ENCODE peak calls at places on chromosomes 6 and 20, in eight cellular contexts. E is foreskin fibroblast, A is PC-3, Q is GM12864, P is kidney, Z is fibroblast of the aortic adventitia, M is HL-60, O is hepatocyte. G is an unnamed sample.
A peak's percentile ranks its signal among the peaks of the same experiment; 100 is the strongest.

GRCh38 chr20:64161595-64162238 is 2.5 kb upstream of the MYT1 start:
- DNase-seq in E (peak; percentile 67), A (peak; percentile 29), Q (no peak), P (peak; percentile 67), Z (peak; percentile 53), M (peak; percentile 26), O (peak; percentile 85), G (no peak)

GRCh38 chr20:49539481-49540231 is 28.3 kb downstream of the PTGIS start:
- DNase-seq in E (no peak), A (no peak), Q (no peak), P (no peak), Z (no peak), M (no peak), O (no peak), G (no peak)

GRCh38 chr20:43511879-43512278 is 4.4 kb downstream of the L3MBTL1 start:
- DNase-seq in E (no peak), A (no peak), Q (no peak), P (no peak), Z (no peak), M (no peak), O (no peak), G (no peak)

GRCh38 chr6:153263489-153263888 is 132.4 kb upstream of the RGS17 start:
- DNase-seq in E (no peak), A (no peak), Q (no peak), P (no peak), Z (no peak), M (no peak), O (no peak), G (no peak)

GRCh38 chr6:24445704-24446103 is 43.0 kb downstream of the MRS2 start:
- DNase-seq in E (no peak), A (no peak), Q (no peak), P (no peak), Z (no peak), M (no peak), O (no peak), G (no peak)

GRCh38 chr6:155949256-155949655 is 493.6 kb upstream of the NOX3 start:
- DNase-seq in E (no peak), A (no peak), Q (no peak), P (no peak), Z (no peak), M (no peak), O (no peak), G (no peak)

GRCh38 chr6:51913265-51913664 is 174.1 kb downstream of the PKHD1 start:
- DNase-seq in E (no peak), A (no peak), Q (no peak), P (no peak), Z (no peak), M (peak; percentile 42), O (no peak), G (no peak)

GRCh38 chr6:81770395-81770794 is 17.9 kb upstream of the TENT5A start:
- DNase-seq in E (peak; percentile 37), A (no peak), Q (no peak), P (no peak), Z (no peak), M (peak; percentile 45), O (no peak), G (no peak)

GRCh38 chr6:125904871-125905270 is 51.7 kb upstream of the HINT3 start:
- DNase-seq in E (no peak), A (peak; percentile 93), Q (no peak), P (no peak), Z (peak; percentile 29), M (no peak), O (no peak), G (peak; percentile 40)

GRCh38 chr6:79993012-79993910 is 11.2 kb upstream of the TTK start:
- DNase-seq in E (no peak), A (no peak), Q (no peak), P (no peak), Z (no peak), M (peak; percentile 52), O (no peak), G (no peak)

GRCh38 chr6:112701201-112701600 is 354.1 kb downstream of the RFPL4B start:
- DNase-seq in E (peak; percentile 72), A (peak; percentile 29), Q (no peak), P (no peak), Z (peak; percentile 2), M (no peak), O (peak; percentile 15), G (no peak)

GRCh38 chr20:8837396-8837795 is 231.5 kb upstream of the PLCB4 start:
- DNase-seq in E (peak; percentile 76), A (peak; percentile 35), Q (no peak), P (no peak), Z (peak; percentile 30), M (no peak), O (no peak), G (no peak)

GRCh38 chr6:105810105-105810921 is 275.8 kb upstream of the PRDM1 start:
- DNase-seq in E (peak; percentile 97), A (peak; percentile 90), Q (no peak), P (no peak), Z (peak; percentile 84), M (peak; percentile 92), O (peak; percentile 50), G (no peak)

GRCh38 chr20:58306421-58307261 is 2.9 kb upstream of the RAB22A start:
- DNase-seq in E (peak; percentile 42), A (peak; percentile 57), Q (peak; percentile 46), P (no peak), Z (peak; percentile 23), M (peak; percentile 79), O (peak; percentile 18), G (peak; percentile 57)

GRCh38 chr6:11432713-11433450 is 104.7 kb upstream of the TMEM170B start:
- DNase-seq in E (peak; percentile 68), A (peak; percentile 93), Q (no peak), P (no peak), Z (peak; percentile 61), M (no peak), O (no peak), G (no peak)

GRCh38 chr6:29750709-29751108 is 27.5 kb downstream of the HLA-F start:
- DNase-seq in E (no peak), A (no peak), Q (no peak), P (no peak), Z (no peak), M (no peak), O (no peak), G (no peak)

GRCh38 chr6:29747688-29748250 is 24.5 kb downstream of the HLA-F start:
- DNase-seq in E (no peak), A (no peak), Q (no peak), P (no peak), Z (no peak), M (no peak), O (no peak), G (no peak)

GRCh38 chr6:29748391-29749352 is 25.4 kb downstream of the HLA-F start:
- DNase-seq in E (peak; percentile 91), A (peak; percentile 91), Q (peak; percentile 43), P (peak; percentile 97), Z (peak; percentile 83), M (peak; percentile 7), O (peak; percentile 94), G (peak; percentile 81)

GRCh38 chr6:29751480-29751879 is 28.2 kb downstream of the HLA-F start:
- DNase-seq in E (no peak), A (no peak), Q (no peak), P (no peak), Z (no peak), M (no peak), O (no peak), G (no peak)

DNA sequence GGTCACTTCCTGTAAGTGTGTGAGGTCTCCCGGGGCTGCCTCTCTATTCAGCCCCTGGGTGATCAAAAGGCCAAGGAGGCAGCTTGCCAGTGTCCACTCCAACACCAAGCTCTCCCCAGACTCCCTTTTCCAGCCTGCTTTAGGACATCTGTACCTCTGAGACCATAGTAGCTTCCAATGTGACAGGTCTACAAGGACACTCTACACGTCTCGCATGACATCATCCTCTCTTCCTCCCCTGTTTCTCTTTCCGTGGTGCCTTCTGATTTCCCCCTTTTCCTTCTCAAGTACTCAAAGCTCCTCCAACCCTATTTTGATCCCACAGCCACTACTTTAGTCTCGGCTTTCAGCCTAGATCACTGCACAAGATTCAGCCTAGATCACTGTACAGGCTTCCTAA is 26.4 kb downstream of the HLA-F start:
- DNase-seq in E (no peak), A (no peak), Q (no peak), P (no peak), Z (no peak), M (no peak), O (no peak), G (no peak)
- H3K4me3 ChIP-seq in E (peak overlapping the region; percentile 87), A (no peak overlapping the region), Q (no peak overlapping the region), P (no peak overlapping the region), Z (no peak overlapping the region), M (no peak overlapping the region), O (no peak overlapping the region), G (no peak overlapping the region)

DNA sequence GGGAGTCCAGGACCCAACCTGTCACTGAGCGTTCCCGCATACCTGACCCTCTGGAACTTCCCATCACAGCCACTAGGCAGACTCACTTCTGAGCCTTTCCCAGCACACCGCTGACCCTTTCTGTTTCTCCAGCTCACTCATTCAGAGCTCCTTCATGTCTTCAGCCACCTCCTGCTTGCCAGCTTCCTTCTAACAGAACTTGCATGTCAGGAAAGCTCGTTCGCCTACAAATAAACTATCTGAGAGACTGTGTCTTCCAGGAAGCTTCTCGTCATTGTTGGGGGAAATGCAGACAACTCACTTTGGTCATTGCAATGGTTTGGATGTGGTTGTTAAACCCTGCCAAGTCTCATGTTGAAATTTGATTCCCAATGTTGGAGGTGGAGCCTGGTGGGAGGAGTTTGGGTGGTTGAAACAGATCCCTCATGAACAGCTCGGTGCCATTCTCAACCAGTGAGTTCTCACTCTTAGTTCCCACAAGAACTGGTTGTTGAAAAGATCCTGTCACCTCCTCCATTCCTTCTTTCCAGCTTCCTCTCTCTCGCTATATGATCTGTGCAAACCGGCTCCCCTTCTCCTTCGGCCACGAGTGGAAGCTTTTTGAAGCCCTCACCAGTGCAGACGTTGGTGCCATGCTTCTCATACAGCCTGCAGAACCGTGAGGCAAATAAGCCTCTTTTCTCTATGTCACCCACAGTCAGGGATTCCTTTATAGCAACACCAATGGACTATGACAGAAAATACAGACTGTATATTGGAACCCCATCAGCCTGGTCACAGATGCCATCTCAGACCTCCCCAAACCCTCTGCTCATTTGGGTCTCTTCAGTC is 1.4 kb upstream of the MUC21 start:
- DNase-seq in E (peak; percentile 84), A (peak; percentile 58), Q (no peak), P (no peak), Z (peak; percentile 75), M (no peak), O (peak; percentile 53), G (no peak)
- TF ChIP-seq CTCF in E (no peak), A (peak; percentile 29), Q (peak; percentile 9), P (no peak), Z (peak; percentile 56), M (no peak), O (no peak), G (peak; percentile 11)

DNA sequence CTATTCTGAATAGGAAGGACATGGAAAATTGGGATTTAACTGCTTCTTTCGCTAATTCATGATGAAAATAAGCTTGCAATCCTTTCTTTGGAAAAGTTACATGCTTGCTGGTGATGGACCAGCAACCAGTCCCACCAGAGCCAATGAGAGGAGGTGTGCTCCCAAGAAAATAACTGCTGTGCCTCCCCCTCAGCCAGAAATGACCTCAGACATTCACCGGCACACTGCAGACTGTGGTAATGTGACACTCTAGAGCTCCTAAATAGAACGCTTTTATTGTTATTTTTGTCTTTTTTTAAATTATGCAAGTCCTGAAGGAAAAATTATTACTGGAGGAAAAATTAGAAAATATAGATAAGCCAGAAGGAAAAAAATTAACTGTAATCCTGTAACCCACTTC is 2.6 kb downstream of the PYGB start:
- DNase-seq in E (peak; percentile 41), A (peak; percentile 48), Q (no peak), P (no peak), Z (no peak), M (no peak), O (peak; percentile 3), G (no peak)
- H3K4me3 ChIP-seq in E (no peak overlapping the region), A (peak overlapping the region; percentile 92), Q (no peak overlapping the region), P (no peak overlapping the region), Z (peak overlapping the region; percentile 56), M (no peak overlapping the region), O (no peak overlapping the region), G (no peak overlapping the region)

GRCh38 chr6:137341721-137342195 is 122.6 kb upstream of the IFNGR1 start:
- DNase-seq in E (peak; percentile 84), A (peak; percentile 59), Q (no peak), P (peak; percentile 79), Z (peak; percentile 5), M (peak; percentile 13), O (no peak), G (no peak)
- TF ChIP-seq CTCF in E (no peak), A (peak; percentile 62), Q (peak; percentile 47), P (peak; percentile 30), Z (no peak), M (peak; percentile 4), O (no peak), G (peak; percentile 51)

G was measured in GM06990.